ENCODE peak calls at places on chromosomes 12 and 14, in nine cellular contexts. E, Z, U, A, S, G, J, M and T are unnamed samples. For H3K27me3 and H3K36me3, the result is how much of the 10 kb centered on the place peaks cover.

GRCh38 chr14:23094666-23095195 is at the start of gene ACIN1:
- DNase-seq in E (peak), Z (peak), U (peak), A (peak), S (peak), G (peak), J (peak), M (peak), T (peak)

GRCh38 chr12:115456946-115457689 is 773.1 kb upstream of the TBX3 start:
- DNase-seq in E (no peak), Z (no peak), U (no peak), A (peak), S (no peak), G (no peak), J (no peak), M (peak), T (peak)

GRCh38 chr12:109544955-109545531 is 28.3 kb downstream of the MMAB start:
- DNase-seq in E (no peak), Z (no peak), U (no peak), A (no peak), S (peak), G (no peak), J (no peak), M (no peak), T (no peak)

GRCh38 chr12:102954143-102954542 is 3.3 kb upstream of the ASCL1 start:
- DNase-seq in E (no peak), Z (no peak), U (no peak), A (no peak), S (no peak), G (no peak), J (no peak), M (no peak), T (no peak)

GRCh38 chr12:61574339-61574738 is 685.9 kb upstream of the USP15 start:
- DNase-seq in E (no peak), Z (no peak), U (no peak), A (peak), S (no peak), G (no peak), J (peak), M (no peak), T (no peak)

GRCh38 chr12:47022296-47022695 is 57.1 kb upstream of the PCED1B start:
- DNase-seq in E (no peak), Z (no peak), U (no peak), A (no peak), S (peak), G (no peak), J (no peak), M (no peak), T (no peak)

GRCh38 chr12:78328524-78328923 is 497.8 kb downstream of the NAV3 start:
- DNase-seq in E (no peak), Z (no peak), U (no peak), A (no peak), S (no peak), G (no peak), J (no peak), M (no peak), T (no peak)

GRCh38 chr14:31937730-31938346 is 139.3 kb upstream of the ARHGAP5 start:
- DNase-seq in E (peak), Z (peak), U (peak), A (peak), S (peak), G (no peak), J (peak), M (peak), T (no peak)

GRCh38 chr12:1443421-1444141 is 150.8 kb downstream of the FBXL14 start:
- DNase-seq in E (no peak), Z (no peak), U (no peak), A (no peak), S (peak), G (no peak), J (no peak), M (no peak), T (no peak)

GRCh38 chr12:62933871-62934798 is 815 bp downstream of the PPM1H start:
- DNase-seq in E (no peak), Z (no peak), U (peak), A (peak), S (peak), G (peak), J (peak), M (no peak), T (peak)

GRCh38 chr14:104189629-104190335 is 51.4 kb downstream of the KIF26A start:
- DNase-seq in E (no peak), Z (no peak), U (no peak), A (no peak), S (no peak), G (no peak), J (no peak), M (no peak), T (no peak)

DNA sequence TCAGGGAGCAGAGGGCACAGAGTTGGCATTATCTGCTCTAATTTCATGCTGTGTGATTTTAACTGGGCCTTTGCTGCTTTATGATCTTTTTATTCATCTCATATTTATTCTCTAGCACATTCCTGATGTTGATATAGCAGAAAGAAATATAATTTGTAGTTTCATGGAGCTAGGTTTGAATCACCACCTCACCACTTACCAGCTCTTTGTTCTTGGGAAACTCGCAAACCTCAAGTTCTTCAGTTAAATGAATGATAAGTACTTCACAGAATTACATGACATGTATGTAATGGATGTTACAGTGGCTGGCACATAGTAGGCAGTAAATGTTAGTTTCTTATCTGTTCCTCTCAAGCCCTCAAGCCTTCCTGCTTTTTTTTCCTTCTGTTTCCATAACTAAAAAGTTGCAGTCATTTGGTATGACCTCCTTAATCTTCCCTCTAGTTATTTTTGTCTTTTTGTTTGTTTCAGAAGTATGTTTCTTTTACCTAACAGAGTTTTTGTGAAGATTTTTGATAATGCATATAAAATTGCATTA is 54.8 kb downstream of the SPATS2 start:
- DNase-seq in E (no peak), Z (no peak), U (no peak), A (no peak), S (no peak), G (no peak), J (no peak), M (no peak), T (no peak)
- H3K27me3 ChIP-seq in E (under half), Z (under half), U (under half), A (under half), S (under half), G (under half), J (under half), M (under half), T (under half)

GRCh38 chr12:59158066-59158465 is 237.8 kb upstream of the LRIG3 start:
- DNase-seq in E (no peak), Z (no peak), U (no peak), A (peak), S (no peak), G (no peak), J (no peak), M (no peak), T (no peak)
- H3K36me3 ChIP-seq in E (under half), Z (under half), U (under half), A (under half), S (under half), G (under half), J (under half), M (under half), T (under half)

DNA sequence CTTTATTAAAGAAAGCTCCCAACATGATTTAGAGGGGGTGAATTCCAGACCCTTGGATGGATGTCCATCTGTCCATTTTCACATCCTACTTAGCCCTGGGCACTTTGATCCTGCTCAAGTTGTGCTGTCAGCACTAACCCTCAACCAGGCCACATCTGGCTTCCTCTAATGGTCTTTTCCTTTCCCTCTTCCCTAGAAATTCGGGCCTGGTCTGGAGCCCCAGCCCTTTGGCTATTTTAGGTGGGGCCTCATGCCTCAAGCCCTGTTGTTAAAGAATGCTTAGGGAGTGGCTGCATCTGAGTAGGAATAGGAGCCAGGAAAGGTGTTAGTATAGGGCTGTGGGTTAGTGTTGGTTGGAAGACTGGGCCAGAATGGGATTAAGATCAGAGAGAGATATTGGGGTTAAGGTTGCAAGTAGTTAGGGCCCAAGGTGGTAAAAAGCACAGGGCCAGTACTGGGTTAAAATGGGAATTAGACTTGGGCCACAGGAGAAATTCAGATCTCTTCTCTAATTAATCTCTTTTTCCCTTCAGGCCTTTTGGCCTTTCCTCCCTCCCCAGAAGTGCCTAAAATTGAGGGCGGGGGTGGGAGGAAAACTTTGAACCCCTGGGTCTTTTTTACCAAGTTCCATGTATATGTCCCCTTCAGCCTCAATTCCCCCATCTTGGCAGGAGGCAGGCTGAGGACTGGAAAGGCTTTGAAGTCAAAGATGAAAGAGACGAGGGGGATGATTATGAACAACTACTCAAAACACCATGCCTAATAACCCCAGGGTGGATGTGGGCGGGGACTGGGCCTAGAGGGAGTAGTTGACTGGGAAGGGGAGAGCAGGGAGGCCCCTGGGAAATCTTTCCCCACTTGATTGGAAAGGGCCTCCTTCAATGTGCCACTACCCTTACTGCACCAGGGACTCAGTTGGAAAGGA is 3.9 kb upstream of the ZNF385A start:
- DNase-seq in E (no peak), Z (no peak), U (no peak), A (peak), S (no peak), G (peak), J (no peak), M (no peak), T (peak)
- H3K4me3 ChIP-seq in E (no peak), Z (no peak), U (no peak), A (no peak), S (no peak), G (no peak), J (no peak), M (no peak), T (no peak)

GRCh38 chr14:35535794-35536112 is 1.8 kb downstream of the INSM2 start:
- DNase-seq in E (no peak), Z (no peak), U (no peak), A (no peak), S (peak), G (peak), J (no peak), M (no peak), T (no peak)

GRCh38 chr14:35534884-35535793 is 1.2 kb downstream of the INSM2 start:
- DNase-seq in E (peak), Z (no peak), U (peak), A (peak), S (peak), G (peak), J (peak), M (no peak), T (peak)

GRCh38 chr14:35533357-35534129 is 421 bp upstream of the INSM2 start:
- DNase-seq in E (no peak), Z (peak), U (no peak), A (peak), S (peak), G (peak), J (peak), M (no peak), T (peak)

GRCh38 chr14:35532783-35533356 is 1.1 kb upstream of the INSM2 start:
- DNase-seq in E (no peak), Z (no peak), U (no peak), A (no peak), S (no peak), G (no peak), J (no peak), M (no peak), T (no peak)

DNA sequence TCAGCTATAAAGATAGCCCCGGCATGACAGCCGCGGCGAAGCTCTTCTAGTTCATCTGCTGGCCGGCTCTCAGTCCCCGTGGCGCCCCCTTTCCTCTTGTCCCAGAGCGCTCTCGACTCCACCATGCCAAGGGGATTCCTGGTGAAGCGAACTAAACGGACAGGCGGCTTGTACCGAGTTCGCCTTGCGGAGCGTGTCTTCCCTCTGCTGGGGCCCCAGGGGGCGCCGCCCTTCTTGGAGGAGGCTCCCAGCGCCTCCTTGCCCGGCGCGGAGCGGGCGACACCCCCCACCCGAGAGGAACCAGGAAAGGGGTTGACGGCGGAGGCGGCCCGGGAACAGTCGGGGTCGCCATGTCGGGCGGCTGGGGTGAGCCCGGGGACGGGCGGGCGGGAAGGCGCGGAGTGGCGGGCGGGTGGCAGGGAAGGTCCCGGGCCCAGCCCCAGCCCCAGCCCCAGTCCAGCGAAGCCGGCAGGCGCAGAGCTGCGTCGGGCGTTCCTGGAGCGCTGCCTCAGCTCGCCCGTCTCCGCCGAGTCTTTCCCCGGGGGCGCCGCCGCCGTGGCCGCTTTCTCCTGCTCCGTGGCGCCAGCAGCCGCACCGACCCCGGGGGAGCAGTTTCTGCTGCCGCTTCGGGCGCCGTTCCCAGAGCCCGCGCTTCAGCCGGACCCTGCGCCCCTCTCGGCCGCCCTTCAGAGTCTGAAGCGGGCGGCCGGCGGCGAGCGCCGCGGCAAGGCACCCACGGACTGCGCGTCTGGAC is at the start of gene INSM2:
- DNase-seq in E (no peak), Z (no peak), U (no peak), A (peak), S (peak), G (peak), J (no peak), M (no peak), T (no peak)
- H3K27me3 ChIP-seq in E (under half), Z (under half), U (under half), A (under half), S (half or more), G (half or more), J (under half), M (under half), T (half or more)

GRCh38 chr14:68268719-68269118 is 449.1 kb downstream of the RAD51B start:
- DNase-seq in E (no peak), Z (no peak), U (no peak), A (no peak), S (no peak), G (no peak), J (no peak), M (no peak), T (no peak)
- H3K36me3 ChIP-seq in E (under half), Z (under half), U (under half), A (under half), S (under half), G (under half), J (under half), M (under half), T (under half)

GRCh38 chr14:44959538-44959937 is 2.2 kb downstream of the KLHL28 start:
- DNase-seq in E (no peak), Z (no peak), U (no peak), A (no peak), S (no peak), G (no peak), J (no peak), M (no peak), T (no peak)
- H3K4me3 ChIP-seq in E (no peak), Z (peak), U (peak), A (no peak), S (peak), G (no peak), J (no peak), M (no peak), T (no peak)

GRCh38 chr12:53991077-53991460 is 6.1 kb downstream of the HOXC10 start:
- DNase-seq in E (no peak), Z (no peak), U (peak), A (no peak), S (peak), G (no peak), J (no peak), M (no peak), T (no peak)
- H3K27me3 ChIP-seq in E (half or more), Z (half or more), U (under half), A (half or more), S (half or more), G (half or more), J (half or more), M (under half), T (half or more)